ENCODE peak calls at places on chromosomes 6 and 20, in six cellular contexts. Q is adrenal gland, H is stomach, I is tibial nerve, E is K562, U is IMR-90. F is an unnamed sample. For H3K4me1, the result is how much of the 10 kb centered on the place peaks cover.

GRCh38 chr6:39777218-39777617 is 15.0 kb upstream of the DAAM2 start:
- DNase-seq in I (no peak), Q (no peak), E (no peak), H (no peak), U (no peak), F (no peak)

GRCh38 chr6:35919827-35920751 is 809 bp downstream of the SRPK1 start:
- DNase-seq in U (peak), H (peak), Q (no peak), I (no peak), E (peak), F (peak)

GRCh38 chr6:135537782-135538301 is 40.3 kb upstream of the AHI1 start:
- DNase-seq in E (no peak), I (no peak), U (peak), H (no peak), Q (no peak), F (no peak)

GRCh38 chr6:14559754-14560527 is 442.4 kb downstream of the CD83 start:
- DNase-seq in Q (no peak), H (no peak), E (no peak), U (peak), I (no peak), F (peak)

GRCh38 chr6:81606965-81607381 is 145.5 kb downstream of the TENT5A start:
- DNase-seq in Q (no peak), E (no peak), H (no peak), U (peak), I (no peak), F (no peak)

GRCh38 chr6:149854532-149854931 is 9.6 kb downstream of the LRP11 start:
- DNase-seq in H (peak), E (no peak), U (no peak), Q (no peak), I (no peak), F (no peak)

GRCh38 chr6:96836579-96837137 is 619 bp downstream of the GPR63 start:
- DNase-seq in I (no peak), H (no peak), Q (peak), E (peak), U (peak), F (no peak)

GRCh38 chr6:14086701-14087100 is 30.9 kb upstream of the CD83 start:
- DNase-seq in H (no peak), I (no peak), U (peak), E (no peak), Q (no peak), F (no peak)

GRCh38 chr6:20126789-20127653 is 85.2 kb downstream of the MBOAT1 start:
- DNase-seq in E (peak), H (peak), Q (peak), I (peak), U (peak), F (peak)

GRCh38 chr6:1497593-1498105 is 108.3 kb downstream of the FOXF2 start:
- DNase-seq in E (no peak), H (no peak), U (no peak), Q (peak), I (no peak), F (no peak)

GRCh38 chr6:144252289-144252688 is 32.8 kb upstream of the UTRN start:
- DNase-seq in E (no peak), U (no peak), I (no peak), Q (no peak), H (no peak), F (no peak)

GRCh38 chr20:53763707-53764415 is 170.2 kb upstream of the ZNF217 start:
- DNase-seq in E (no peak), H (peak), Q (no peak), U (peak), I (no peak), F (peak)

GRCh38 chr6:19879663-19880062 is 42.5 kb downstream of the ID4 start:
- DNase-seq in Q (no peak), E (no peak), U (no peak), H (no peak), I (no peak), F (no peak)

GRCh38 chr20:10178727-10179313 is 39.8 kb upstream of the SNAP25 start:
- DNase-seq in E (no peak), Q (no peak), H (no peak), I (no peak), U (peak), F (peak)

GRCh38 chr6:48736486-48737206 is 625.6 kb upstream of the PTCHD4 start:
- DNase-seq in E (no peak), H (no peak), Q (no peak), I (no peak), U (peak), F (no peak)

GRCh38 chr6:75334266-75335040 is 49.9 kb upstream of the TMEM30A start:
- DNase-seq in I (no peak), U (peak), Q (no peak), H (no peak), E (no peak), F (no peak)

GRCh38 chr20:13898012-13898612 is 92.3 kb downstream of the SEL1L2 start:
- DNase-seq in E (no peak), Q (no peak), U (no peak), H (no peak), I (no peak), F (no peak)

GRCh38 chr6:31575335-31575901 is at the start of gene TNF:
- DNase-seq in H (peak), E (no peak), I (no peak), Q (peak), U (no peak), F (peak)

GRCh38 chr6:105680131-105680530 is 277.2 kb upstream of the PREP start:
- DNase-seq in E (no peak), H (no peak), Q (no peak), U (no peak), I (no peak), F (no peak)

GRCh38 chr6:16397623-16398022 is 159.2 kb downstream of the GMPR start:
- DNase-seq in Q (no peak), U (peak), I (no peak), H (no peak), E (no peak), F (no peak)

GRCh38 chr6:7087491-7087979 is 20.2 kb upstream of the RREB1 start:
- DNase-seq in E (no peak), U (no peak), I (no peak), H (no peak), Q (no peak), F (peak)

GRCh38 chr6:55668625-55669024 is 89.6 kb upstream of the HMGCLL1 start:
- DNase-seq in Q (no peak), U (peak), I (no peak), E (no peak), H (no peak), F (no peak)

GRCh38 chr20:32470025-32470861 is 112.1 kb downstream of the ASXL1 start:
- DNase-seq in E (peak), Q (peak), U (peak), I (no peak), H (no peak), F (peak)

GRCh38 chr20:25251558-25251957 is 3.7 kb downstream of the PYGB start:
- DNase-seq in E (no peak), U (no peak), H (no peak), Q (no peak), I (no peak), F (no peak)

GRCh38 chr6:166722779-166723178 is 95.7 kb upstream of the RPS6KA2 start:
- DNase-seq in Q (no peak), E (no peak), U (no peak), H (no peak), I (no peak), F (no peak)

GRCh38 chr20:54545959-54546358 is 70.6 kb downstream of the DOK5 start:
- DNase-seq in E (no peak), I (no peak), Q (no peak), U (peak), H (no peak), F (no peak)

GRCh38 chr20:31587545-31588389 is 17.3 kb upstream of the ID1 start:
- DNase-seq in H (peak), I (no peak), E (peak), Q (peak), U (no peak), F (peak)

GRCh38 chr6:168127384-168127868 is 48.4 kb upstream of the FRMD1 start:
- DNase-seq in I (no peak), U (no peak), Q (no peak), H (no peak), E (no peak), F (no peak)

GRCh38 chr6:26286168-26286854 is 78.7 kb upstream of the BTN3A2 start:
- DNase-seq in H (peak), I (peak), U (peak), E (peak), Q (peak), F (peak)

GRCh38 chr20:50567860-50568548 is 57.8 kb downstream of the PTPN1 start:
- DNase-seq in E (no peak), U (no peak), Q (no peak), I (no peak), H (no peak), F (no peak)

DNA sequence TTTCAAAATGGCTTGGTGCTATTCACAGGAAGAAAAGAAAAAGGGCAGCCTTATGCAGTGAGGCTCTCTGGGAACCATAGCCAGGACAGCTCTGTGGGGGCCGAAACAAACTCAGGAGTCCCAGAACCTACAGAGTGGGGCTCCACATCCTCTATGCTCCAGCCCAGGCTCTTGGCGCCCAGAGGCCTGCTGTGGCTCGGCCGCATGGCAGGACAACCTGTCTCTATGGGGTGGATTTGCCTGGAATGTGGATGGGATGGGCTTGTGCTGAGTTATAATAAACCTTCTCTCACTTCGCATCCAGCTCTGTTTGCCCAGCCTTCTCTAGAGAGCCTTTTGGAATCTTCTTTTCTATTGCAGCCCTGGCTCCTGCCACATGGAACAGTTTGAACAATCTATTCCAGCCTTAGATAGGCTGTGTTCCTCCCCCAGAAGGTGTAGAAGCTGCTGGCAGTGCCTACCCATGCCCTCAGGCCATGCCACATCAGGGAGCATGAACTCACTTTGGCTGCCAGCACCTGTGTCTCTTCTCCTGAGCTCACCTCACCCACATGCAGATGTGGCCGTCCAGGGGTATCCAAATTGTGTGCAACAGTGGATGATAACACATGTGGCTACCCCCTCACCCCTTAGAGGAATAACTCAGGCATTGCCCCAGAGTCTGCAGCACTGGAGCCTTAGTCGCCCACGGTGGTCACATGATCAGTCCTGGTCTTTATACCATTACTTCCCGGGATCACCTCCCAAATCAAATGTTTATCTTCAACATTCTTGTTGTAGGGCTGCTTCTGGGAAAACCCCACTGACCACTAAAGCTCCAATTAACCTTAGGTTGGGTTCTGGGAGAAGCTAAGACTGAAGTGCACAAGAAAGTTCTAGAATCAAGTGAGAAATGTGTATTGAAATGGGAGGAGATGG is 110.2 kb downstream of the BANF2 start:
- DNase-seq in U (peak), E (no peak), I (no peak), Q (no peak), H (no peak), F (no peak)
- H3K27ac ChIP-seq in U (peak), E (no peak), I (no peak), Q (no peak), H (no peak), F (peak)

GRCh38 chr6:155623450-155624178 is 168.0 kb upstream of the NOX3 start:
- DNase-seq in I (no peak), U (no peak), E (no peak), Q (no peak), H (no peak), F (no peak)
- H3K4me1 ChIP-seq in I (under half), U (under half), E (under half), Q (under half), H (under half), F (under half)

GRCh38 chr20:3420211-3420707 is 12.8 kb upstream of the DNAAF9 start:
- DNase-seq in E (no peak), H (no peak), U (peak), I (no peak), Q (peak), F (peak)
- H3K4me3 ChIP-seq in E (no peak), H (no peak), U (no peak), I (no peak), Q (no peak), F (no peak)

DNA sequence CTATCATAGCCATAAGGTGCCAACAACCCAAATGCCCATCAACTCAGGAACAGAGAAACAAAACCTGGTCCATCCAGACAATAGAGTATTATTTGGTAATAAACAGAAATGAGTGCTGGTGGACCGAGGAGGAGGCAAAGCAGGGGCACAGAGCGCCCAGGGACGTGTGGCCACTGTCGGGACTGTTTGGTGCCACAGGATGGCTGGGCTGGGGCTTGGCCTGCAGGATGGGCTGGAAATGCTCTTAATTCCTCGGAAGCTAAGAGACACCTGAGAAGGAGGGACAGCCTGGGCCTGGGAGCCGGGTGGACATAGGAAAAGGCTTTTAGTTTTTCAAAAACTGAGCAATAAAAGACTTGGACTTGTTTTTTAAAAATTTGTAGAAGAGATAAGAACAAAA is 216.4 kb downstream of the DLL1 start:
- DNase-seq in E (no peak), U (no peak), H (no peak), I (no peak), Q (no peak), F (no peak)
- H3K27ac ChIP-seq in E (no peak), U (no peak), H (no peak), I (no peak), Q (no peak), F (no peak)

GRCh38 chr20:57260959-57261357 is 5.5 kb downstream of the BMP7 start:
- DNase-seq in Q (no peak), H (no peak), U (peak), E (no peak), I (no peak), F (no peak)

GRCh38 chr20:57258055-57258454 is 8.4 kb downstream of the BMP7 start:
- DNase-seq in I (no peak), Q (no peak), U (no peak), H (no peak), E (no peak), F (no peak)

GRCh38 chr20:57260065-57260958 is 6.1 kb downstream of the BMP7 start:
- DNase-seq in I (no peak), U (no peak), H (no peak), E (no peak), Q (no peak), F (no peak)

GRCh38 chr20:57261488-57262243 is 4.8 kb downstream of the BMP7 start:
- DNase-seq in H (no peak), E (no peak), U (no peak), I (no peak), Q (no peak), F (no peak)

GRCh38 chr20:57259179-57260021 is 7.0 kb downstream of the BMP7 start:
- DNase-seq in Q (no peak), E (no peak), I (no peak), U (no peak), H (no peak), F (no peak)
- H3K4me1 ChIP-seq in Q (under half), E (under half), I (half or more), U (under half), H (under half), F (under half)

GRCh38 chr6:45467853-45468252 is 90.1 kb upstream of the SUPT3H start:
- DNase-seq in I (no peak), Q (no peak), H (no peak), E (no peak), U (no peak), F (no peak)

GRCh38 chr6:45472383-45472782 is 94.6 kb upstream of the SUPT3H start:
- DNase-seq in E (no peak), U (peak), I (peak), Q (peak), H (no peak), F (no peak)

GRCh38 chr6:45469708-45470107 is 92.0 kb upstream of the SUPT3H start:
- DNase-seq in E (no peak), Q (no peak), U (no peak), I (no peak), H (no peak), F (no peak)

GRCh38 chr6:45473121-45473967 is 95.6 kb upstream of the SUPT3H start:
- DNase-seq in E (no peak), H (peak), U (no peak), I (no peak), Q (no peak), F (no peak)

DNA sequence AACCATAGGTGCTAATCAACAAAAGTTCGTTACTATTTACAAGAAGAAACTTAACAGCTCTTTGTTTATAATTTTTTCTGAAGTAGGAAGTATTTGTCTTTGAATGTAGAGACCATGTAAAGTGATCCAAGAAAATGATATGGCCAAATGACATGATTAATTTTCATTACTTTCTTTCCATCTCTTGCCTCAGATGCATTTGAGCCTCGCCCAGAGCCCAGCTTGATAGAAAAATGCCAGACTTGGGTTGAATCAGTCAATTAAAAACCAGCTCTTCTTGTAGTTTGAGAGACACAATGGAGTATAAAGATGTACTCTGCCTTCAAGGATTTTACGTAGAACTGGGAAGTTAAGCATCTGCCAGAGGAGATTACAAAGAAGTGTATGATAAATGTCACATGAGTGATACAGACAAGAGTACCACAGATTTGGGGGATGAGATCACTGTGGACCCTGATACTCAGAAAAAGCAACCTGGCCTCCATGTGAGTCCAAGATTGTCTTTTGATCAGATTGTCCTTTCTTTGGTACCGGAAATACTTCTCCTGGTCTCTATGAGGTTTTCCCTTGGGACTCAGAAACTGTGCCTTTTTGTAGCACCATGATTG is 92.5 kb upstream of the SUPT3H start:
- DNase-seq in I (no peak), U (no peak), E (no peak), H (no peak), Q (no peak), F (no peak)
- H3K4me3 ChIP-seq in I (no peak), U (no peak), E (no peak), H (no peak), Q (no peak), F (no peak)

DNA sequence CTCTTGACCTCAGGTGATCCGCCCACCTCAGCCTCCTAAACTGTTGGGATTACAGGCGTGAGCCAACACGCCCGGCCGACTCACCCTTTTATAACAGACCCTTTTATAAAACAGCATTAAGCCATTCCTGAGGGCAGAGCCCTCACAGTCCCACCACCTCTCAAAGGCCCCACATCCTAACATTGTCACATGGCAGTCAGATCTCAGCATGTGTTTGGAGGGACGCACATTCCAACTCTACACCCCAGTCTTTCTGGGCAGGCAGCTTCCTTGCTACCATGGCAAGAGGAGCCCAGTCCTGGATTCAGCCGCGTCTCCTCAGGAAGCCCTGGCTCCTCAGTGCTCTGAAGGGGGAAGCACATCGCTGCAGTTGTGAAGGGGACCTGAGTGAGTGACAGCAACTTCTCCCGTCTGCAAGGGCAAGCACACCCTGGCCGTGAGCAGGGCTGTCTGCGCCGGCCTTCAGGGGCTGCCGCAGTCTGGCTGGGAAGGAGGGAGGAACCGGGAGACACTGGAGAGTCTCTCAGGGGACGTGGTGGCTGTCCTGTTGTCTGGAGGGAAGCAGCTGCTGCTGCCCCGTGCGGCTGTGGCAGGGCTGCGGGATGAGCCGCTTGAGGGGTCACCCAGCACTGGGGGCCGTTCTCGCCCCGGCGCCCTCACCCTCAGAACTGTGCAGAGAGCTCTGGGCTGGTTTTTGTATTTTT is 15.9 kb downstream of the OSBPL2 start:
- DNase-seq in U (no peak), Q (no peak), I (no peak), H (no peak), E (no peak), F (no peak)
- H3K27ac ChIP-seq in U (no peak), Q (no peak), I (no peak), H (no peak), E (no peak), F (no peak)

GRCh38 chr6:43092635-43093034 is 16.5 kb downstream of the PTK7 start:
- DNase-seq in U (no peak), H (no peak), I (no peak), E (no peak), Q (no peak), F (no peak)

GRCh38 chr6:43090557-43090952 is 14.4 kb downstream of the PTK7 start:
- DNase-seq in U (peak), Q (no peak), H (no peak), I (no peak), E (no peak), F (no peak)

GRCh38 chr6:43091020-43091419 is 14.9 kb downstream of the PTK7 start:
- DNase-seq in E (no peak), U (no peak), Q (no peak), I (no peak), H (no peak), F (no peak)

GRCh38 chr6:43089874-43090556 is 13.9 kb downstream of the PTK7 start:
- DNase-seq in U (peak), I (no peak), E (no peak), Q (no peak), H (no peak), F (no peak)

GRCh38 chr6:43091592-43091991 is 15.5 kb downstream of the PTK7 start:
- DNase-seq in H (no peak), U (no peak), Q (no peak), I (no peak), E (no peak), F (no peak)
- H3K4me1 ChIP-seq in H (under half), U (under half), Q (under half), I (under half), E (under half), F (under half)

GRCh38 chr20:46307139-46307998 is 929 bp downstream of the CDH22 start:
- DNase-seq in E (peak), Q (peak), H (peak), U (peak), I (no peak), F (peak)

GRCh38 chr20:46306743-46307138 is 1.6 kb downstream of the CDH22 start:
- DNase-seq in H (no peak), U (no peak), Q (no peak), E (no peak), I (no peak), F (no peak)

GRCh38 chr20:46307999-46308257 is 370 bp downstream of the CDH22 start:
- DNase-seq in Q (no peak), I (no peak), H (no peak), U (no peak), E (no peak), F (no peak)

GRCh38 chr20:46309945-46310344 is 1.6 kb upstream of the CDH22 start:
- DNase-seq in H (no peak), I (no peak), Q (no peak), U (no peak), E (no peak), F (no peak)

GRCh38 chr20:46308258-46309157 is at the start of gene CDH22:
- DNase-seq in I (no peak), E (peak), Q (peak), U (peak), H (peak), F (no peak)
- H3K4me3 ChIP-seq in I (peak), E (peak), Q (no peak), U (peak), H (peak), F (peak)

F was measured in small intestine.